ENCODE peak calls at places on chromosomes 13 and 19, in eight cellular contexts. X is foreskin fibroblast; T is CD4-positive, alpha-beta memory T cell; A is NB4; F is stimulated activated naive CD8-positive, alpha-beta T cell treated with anti-CD3 and anti-CD28 coated beads, Interleukin-15, Interleukin-2, amounts not matched to agents 100 U/mL and 50 U/mL, for 24 hours; E is BE2C; D is NCI-H2029; C is NCI-H1105. L is an unnamed sample.

GRCh38 chr19:38831142-38831605 is 420 bp downstream of the ECH1 start:
- DNase-seq in C (no peak), X (peak), D (peak), A (peak), E (peak), F (peak), T (no peak), L (peak)

GRCh38 chr13:49310251-49310650 is 62.5 kb downstream of the CDADC1 start:
- DNase-seq in X (no peak), E (no peak), D (no peak), A (no peak), C (no peak), F (no peak), T (no peak), L (no peak)

GRCh38 chr13:42600943-42601342 is 27.0 kb downstream of the TNFSF11 start:
- DNase-seq in A (no peak), E (no peak), T (no peak), D (no peak), X (no peak), C (no peak), F (no peak), L (no peak)

GRCh38 chr19:41588497-41589209 is 12.7 kb downstream of the CEACAM21 start:
- DNase-seq in C (no peak), F (no peak), T (no peak), X (peak), E (no peak), A (peak), D (no peak), L (no peak)

GRCh38 chr19:53662209-53662608 is 30.4 kb downstream of the DPRX start:
- DNase-seq in C (no peak), T (no peak), D (no peak), F (no peak), A (no peak), X (no peak), E (no peak), L (no peak)

GRCh38 chr13:88622362-88622973 is 951.3 kb downstream of the SLITRK5 start:
- DNase-seq in X (no peak), A (no peak), C (no peak), F (no peak), E (no peak), D (no peak), T (peak), L (peak)

GRCh38 chr13:21106089-21106488 is 44.7 kb upstream of the LATS2 start:
- DNase-seq in C (no peak), X (peak), D (no peak), T (no peak), E (no peak), A (no peak), F (no peak), L (no peak)

GRCh38 chr13:26758496-26759155 is 2.0 kb downstream of the GPR12 start:
- DNase-seq in C (no peak), D (no peak), X (no peak), A (no peak), E (no peak), T (no peak), F (no peak), L (no peak)